ENCODE peak calls at places on chromosomes 12 and 14, in four cellular contexts. D is ovary, A is lower lobe of right lung, O is gastrocnemius medialis. R is an unnamed sample.

GRCh38 chr14:42241101-42241500 is 634.4 kb downstream of the LRFN5 start:
- DNase-seq in D (no peak), A (no peak), O (no peak), R (no peak)

GRCh38 chr12:76341436-76342030 is 6.7 kb downstream of the BBS10 start:
- DNase-seq in A (no peak), O (no peak), D (no peak), R (no peak)

GRCh38 chr14:34874386-34875030 is 652 bp downstream of the BAZ1A start:
- DNase-seq in A (peak), O (peak), D (peak), R (peak)

GRCh38 chr12:24742378-24742777 is 206.5 kb downstream of the BCAT1 start:
- DNase-seq in O (peak), A (no peak), D (no peak), R (no peak)

GRCh38 chr12:53701518-53702264 is 25.6 kb downstream of the CALCOCO1 start:
- DNase-seq in O (peak), D (peak), A (peak), R (no peak)

GRCh38 chr14:92514844-92515509 is 1.4 kb downstream of the RIN3 start:
- DNase-seq in O (no peak), D (peak), A (peak), R (no peak)

GRCh38 chr12:124500232-124501079 is 67.0 kb downstream of the NCOR2 start:
- DNase-seq in D (no peak), O (no peak), A (peak), R (peak)

GRCh38 chr12:51911788-51912711 is 4.7 kb downstream of the ACVRL1 start:
- DNase-seq in A (peak), D (no peak), O (no peak), R (no peak)

GRCh38 chr12:2003676-2004112 is 563 bp downstream of the DCP1B start:
- DNase-seq in O (no peak), A (no peak), D (no peak), R (no peak)

GRCh38 chr12:93699271-93700141 is 22.3 kb downstream of the CRADD start:
- DNase-seq in O (no peak), A (no peak), D (no peak), R (no peak)

DNA sequence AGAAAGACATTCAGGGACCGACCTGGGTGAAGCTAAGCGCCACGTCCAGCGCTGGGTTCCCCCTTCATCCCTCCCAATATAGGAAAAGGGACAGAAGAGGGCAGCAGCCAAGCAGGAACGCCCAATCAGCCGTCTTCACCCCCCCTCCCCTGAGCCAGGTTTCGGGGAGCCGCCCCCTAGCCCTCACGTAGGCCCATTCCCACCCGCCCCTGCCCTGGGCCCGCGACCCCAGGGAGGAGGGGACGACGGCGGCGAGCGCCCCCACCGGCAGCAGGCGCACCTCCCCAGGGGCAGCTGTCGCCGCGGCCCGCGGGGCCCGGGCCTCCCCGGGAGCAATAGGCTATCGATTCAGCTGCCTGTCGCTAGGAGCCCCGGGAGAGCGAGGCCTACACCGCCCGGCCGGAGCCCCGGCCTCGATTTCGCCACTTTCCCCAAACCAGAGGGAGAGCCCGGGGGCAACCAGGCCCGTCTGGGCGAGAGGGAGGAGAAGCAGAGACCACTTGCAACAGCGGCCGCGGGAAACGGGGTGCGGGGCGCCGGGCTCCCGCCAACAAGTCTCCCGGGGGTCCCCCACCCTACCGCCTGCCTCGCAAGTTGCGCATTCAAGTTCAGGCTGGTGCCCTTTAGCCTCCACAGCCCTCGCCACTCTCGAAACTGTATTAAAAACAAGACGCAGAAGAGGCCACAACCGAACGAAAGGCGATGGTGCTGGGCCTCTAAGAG is 1.3 kb downstream of the DCAF5 start:
- DNase-seq in O (peak), D (peak), A (peak), R (peak)
- H3K27ac ChIP-seq in O (peak), D (peak), A (peak), R (peak)

GRCh38 chr14:68546839-68547238 is 246.0 kb downstream of the ZFP36L1 start:
- DNase-seq in D (no peak), A (no peak), O (peak), R (no peak)

GRCh38 chr14:68548194-68549056 is 244.4 kb downstream of the ZFP36L1 start:
- DNase-seq in A (peak), D (peak), O (peak), R (peak)

GRCh38 chr14:68549057-68549421 is 243.8 kb downstream of the ZFP36L1 start:
- DNase-seq in A (no peak), O (peak), D (no peak), R (no peak)

GRCh38 chr14:68549966-68550705 is 242.7 kb downstream of the ZFP36L1 start:
- DNase-seq in A (no peak), D (no peak), O (no peak), R (no peak)

DNA sequence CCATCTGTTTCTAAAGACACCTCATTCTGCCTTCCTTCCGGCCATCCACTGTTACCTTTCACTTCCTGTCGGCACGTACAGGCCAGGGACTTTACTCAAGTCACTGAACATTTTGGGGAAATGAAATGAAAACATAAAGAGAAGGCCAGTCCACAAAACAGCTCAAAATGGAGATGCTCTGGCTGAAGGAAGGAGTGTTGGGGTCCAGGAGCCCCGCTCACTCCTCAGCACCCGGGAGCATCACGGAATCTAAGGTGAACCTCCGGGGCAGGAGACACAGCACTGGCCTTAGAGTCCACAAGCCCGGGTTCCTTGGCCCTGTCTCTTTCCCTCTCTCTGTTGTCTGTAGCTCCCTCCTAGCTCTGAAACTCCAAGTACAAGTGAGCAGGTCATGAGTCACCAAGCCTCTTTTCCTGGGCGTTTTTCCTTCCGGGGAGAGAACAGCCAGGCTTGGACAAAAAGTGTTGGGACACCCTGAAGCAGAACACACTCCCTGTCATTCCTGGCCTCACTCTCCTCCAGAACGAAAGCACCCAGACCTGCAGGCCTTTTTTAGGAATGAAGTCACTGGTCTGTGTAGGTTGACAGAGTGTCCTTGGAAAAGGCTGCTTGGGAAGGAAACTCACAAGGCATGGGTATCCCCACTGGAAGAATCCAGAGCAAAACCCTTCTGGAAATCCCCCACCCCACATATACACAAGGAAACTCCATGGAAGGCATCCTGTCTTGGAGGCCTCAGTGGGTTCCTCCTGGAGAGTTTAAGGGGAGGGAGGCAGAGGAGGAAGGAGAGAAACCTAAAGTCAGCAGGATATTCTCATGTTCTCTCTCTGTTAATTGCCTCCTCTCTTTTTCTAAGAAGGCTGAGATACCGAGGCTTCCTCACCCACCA is 245.3 kb downstream of the ZFP36L1 start:
- DNase-seq in A (no peak), O (peak), D (peak), R (peak)
- H3K27ac ChIP-seq in A (peak), O (peak), D (peak), R (peak)

GRCh38 chr14:70988452-70988851 is 81.2 kb downstream of the PCNX1 start:
- DNase-seq in D (no peak), A (no peak), O (no peak), R (no peak)
- H3K27ac ChIP-seq in D (no peak), A (no peak), O (no peak), R (no peak)

DNA sequence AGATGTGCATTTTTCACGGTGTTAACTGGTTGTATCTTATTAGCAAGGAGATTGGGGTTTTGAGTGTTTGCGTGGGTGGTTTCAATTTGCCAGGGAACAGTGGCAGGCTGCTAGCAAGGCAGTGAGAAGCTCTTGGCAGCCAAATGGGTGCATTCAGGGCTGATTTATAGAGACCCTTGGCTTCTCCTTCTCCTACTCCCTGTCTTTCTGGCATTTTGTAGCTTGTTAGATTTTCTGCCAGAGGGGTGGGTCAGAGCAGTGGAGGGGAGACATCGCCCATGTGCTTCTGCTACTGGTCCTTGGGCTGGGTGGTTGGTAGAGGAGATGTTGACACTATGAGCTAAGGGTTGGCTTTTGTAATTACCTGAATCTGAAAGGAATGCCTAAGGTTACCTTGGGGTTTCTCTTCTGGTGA is 9.6 kb downstream of the CALM1 start:
- DNase-seq in O (no peak), A (no peak), D (no peak), R (no peak)
- H3K27ac ChIP-seq in O (peak), A (no peak), D (no peak), R (peak)

R was measured in RWPE2.